ENCODE peak calls at places on chromosome 3, in ten cellular contexts. One of them, this sample, is unnamed.
A peak's percentile ranks its signal among the peaks of the same experiment; 100 is the strongest.

GRCh38 chr3:124034016-124034808 is 42.3 kb upstream of the ROPN1 start:
- DNase-seq in T-helper 17 cell: no peak
- DNase-seq in MM.1S: no peak
- DNase-seq in cardiac muscle cell: peak; percentile 23
- DNase-seq in left colon: peak; percentile 34
- DNase-seq in glutamatergic neuron: peak; percentile 56
- DNase-seq in AG08396: no peak
- DNase-seq in IMR-90: no peak
- DNase-seq in mesendoderm: peak; percentile 11
- DNase-seq in COLO829: no peak
- DNase-seq in this sample: peak; percentile 72

GRCh38 chr3:148184798-148185197 is 512.9 kb upstream of the AGTR1 start:
- DNase-seq in T-helper 17 cell: no peak
- DNase-seq in MM.1S: no peak
- DNase-seq in cardiac muscle cell: no peak
- DNase-seq in left colon: no peak
- DNase-seq in glutamatergic neuron: no peak
- DNase-seq in AG08396: no peak
- DNase-seq in IMR-90: no peak
- DNase-seq in mesendoderm: no peak
- DNase-seq in COLO829: no peak
- DNase-seq in this sample: no peak

GRCh38 chr3:61997112-61997511 is 376.2 kb downstream of the FEZF2 start:
- DNase-seq in T-helper 17 cell: no peak
- DNase-seq in MM.1S: no peak
- DNase-seq in cardiac muscle cell: no peak
- DNase-seq in left colon: no peak
- DNase-seq in glutamatergic neuron: no peak
- DNase-seq in AG08396: no peak
- DNase-seq in IMR-90: peak; percentile 24
- DNase-seq in mesendoderm: peak; percentile 82
- DNase-seq in COLO829: no peak
- DNase-seq in this sample: no peak

GRCh38 chr3:182697345-182697919 is 95.9 kb upstream of the ATP11B start:
- DNase-seq in T-helper 17 cell: no peak
- DNase-seq in MM.1S: no peak
- DNase-seq in cardiac muscle cell: no peak
- DNase-seq in left colon: no peak
- DNase-seq in glutamatergic neuron: peak; percentile 18
- DNase-seq in AG08396: no peak
- DNase-seq in IMR-90: no peak
- DNase-seq in mesendoderm: no peak
- DNase-seq in COLO829: no peak
- DNase-seq in this sample: peak; percentile 35

GRCh38 chr3:128170866-128171516 is 17.7 kb downstream of the EEFSEC start:
- DNase-seq in T-helper 17 cell: no peak
- DNase-seq in MM.1S: no peak
- DNase-seq in cardiac muscle cell: peak; percentile 83
- DNase-seq in left colon: peak; percentile 40
- DNase-seq in glutamatergic neuron: peak; percentile 75
- DNase-seq in AG08396: peak; percentile 78
- DNase-seq in IMR-90: peak; percentile 83
- DNase-seq in mesendoderm: peak; percentile 84
- DNase-seq in COLO829: peak; percentile 80
- DNase-seq in this sample: peak; percentile 69

GRCh38 chr3:39750677-39751076 is 58.7 kb upstream of the MYRIP start:
- DNase-seq in T-helper 17 cell: no peak
- DNase-seq in MM.1S: no peak
- DNase-seq in cardiac muscle cell: no peak
- DNase-seq in left colon: no peak
- DNase-seq in glutamatergic neuron: no peak
- DNase-seq in AG08396: no peak
- DNase-seq in IMR-90: no peak
- DNase-seq in mesendoderm: peak; percentile 81
- DNase-seq in COLO829: no peak
- DNase-seq in this sample: no peak

GRCh38 chr3:117003501-117003900 is 293.9 kb downstream of the TUSC7 start:
- DNase-seq in T-helper 17 cell: no peak
- DNase-seq in MM.1S: no peak
- DNase-seq in cardiac muscle cell: no peak
- DNase-seq in left colon: no peak
- DNase-seq in glutamatergic neuron: no peak
- DNase-seq in AG08396: no peak
- DNase-seq in IMR-90: no peak
- DNase-seq in mesendoderm: no peak
- DNase-seq in COLO829: peak; percentile 41
- DNase-seq in this sample: no peak

GRCh38 chr3:65706786-65707568 is 331.7 kb downstream of the MAGI1 start:
- DNase-seq in T-helper 17 cell: no peak
- DNase-seq in MM.1S: no peak
- DNase-seq in cardiac muscle cell: no peak
- DNase-seq in left colon: no peak
- DNase-seq in glutamatergic neuron: no peak
- DNase-seq in AG08396: peak; percentile 12
- DNase-seq in IMR-90: peak; percentile 45
- DNase-seq in mesendoderm: no peak
- DNase-seq in COLO829: no peak
- DNase-seq in this sample: no peak

GRCh38 chr3:48820626-48821324 is 26.9 kb downstream of the PRKAR2A start:
- DNase-seq in T-helper 17 cell: no peak
- DNase-seq in MM.1S: no peak
- DNase-seq in cardiac muscle cell: peak; percentile 63
- DNase-seq in left colon: no peak
- DNase-seq in glutamatergic neuron: no peak
- DNase-seq in AG08396: peak; percentile 27
- DNase-seq in IMR-90: peak; percentile 72
- DNase-seq in mesendoderm: no peak
- DNase-seq in COLO829: no peak
- DNase-seq in this sample: no peak

GRCh38 chr3:10470666-10471336 is 34.6 kb downstream of the ATP2B2 start:
- DNase-seq in T-helper 17 cell: no peak
- DNase-seq in MM.1S: no peak
- DNase-seq in cardiac muscle cell: peak; percentile 54
- DNase-seq in left colon: no peak
- DNase-seq in glutamatergic neuron: peak; percentile 68
- DNase-seq in AG08396: no peak
- DNase-seq in IMR-90: no peak
- DNase-seq in mesendoderm: peak; percentile 69
- DNase-seq in COLO829: no peak
- DNase-seq in this sample: peak; percentile 73

GRCh38 chr3:100698736-100699135 is 10.6 kb upstream of the TFG start:
- DNase-seq in T-helper 17 cell: no peak
- DNase-seq in MM.1S: no peak
- DNase-seq in cardiac muscle cell: peak; percentile 65
- DNase-seq in left colon: no peak
- DNase-seq in glutamatergic neuron: no peak
- DNase-seq in AG08396: no peak
- DNase-seq in IMR-90: no peak
- DNase-seq in mesendoderm: peak; percentile 52
- DNase-seq in COLO829: no peak
- DNase-seq in this sample: no peak

GRCh38 chr3:178304758-178305157 is 231.5 kb upstream of the KCNMB2 start:
- DNase-seq in T-helper 17 cell: no peak
- DNase-seq in MM.1S: no peak
- DNase-seq in cardiac muscle cell: no peak
- DNase-seq in left colon: no peak
- DNase-seq in glutamatergic neuron: no peak
- DNase-seq in AG08396: peak; percentile 30
- DNase-seq in IMR-90: peak; percentile 93
- DNase-seq in mesendoderm: no peak
- DNase-seq in COLO829: no peak
- DNase-seq in this sample: no peak

GRCh38 chr3:154139996-154140436 is 18.8 kb downstream of the ARHGEF26 start:
- DNase-seq in T-helper 17 cell: no peak
- DNase-seq in MM.1S: no peak
- DNase-seq in cardiac muscle cell: no peak
- DNase-seq in left colon: no peak
- DNase-seq in glutamatergic neuron: no peak
- DNase-seq in AG08396: no peak
- DNase-seq in IMR-90: no peak
- DNase-seq in mesendoderm: no peak
- DNase-seq in COLO829: no peak
- DNase-seq in this sample: no peak

GRCh38 chr3:182028081-182028480 is 316.4 kb downstream of the SOX2 start:
- DNase-seq in T-helper 17 cell: no peak
- DNase-seq in MM.1S: no peak
- DNase-seq in cardiac muscle cell: no peak
- DNase-seq in left colon: no peak
- DNase-seq in glutamatergic neuron: no peak
- DNase-seq in AG08396: no peak
- DNase-seq in IMR-90: no peak
- DNase-seq in mesendoderm: no peak
- DNase-seq in COLO829: no peak
- DNase-seq in this sample: no peak

GRCh38 chr3:148178508-148178907 is 519.2 kb upstream of the AGTR1 start:
- DNase-seq in T-helper 17 cell: no peak
- DNase-seq in MM.1S: no peak
- DNase-seq in cardiac muscle cell: no peak
- DNase-seq in left colon: no peak
- DNase-seq in glutamatergic neuron: no peak
- DNase-seq in AG08396: no peak
- DNase-seq in IMR-90: no peak
- DNase-seq in mesendoderm: peak; percentile 4
- DNase-seq in COLO829: peak; percentile 72
- DNase-seq in this sample: peak; percentile 11

GRCh38 chr3:61684386-61684785 is 123.0 kb downstream of the PTPRG start:
- DNase-seq in T-helper 17 cell: no peak
- DNase-seq in MM.1S: no peak
- DNase-seq in cardiac muscle cell: no peak
- DNase-seq in left colon: no peak
- DNase-seq in glutamatergic neuron: no peak
- DNase-seq in AG08396: no peak
- DNase-seq in IMR-90: no peak
- DNase-seq in mesendoderm: no peak
- DNase-seq in COLO829: no peak
- DNase-seq in this sample: no peak

GRCh38 chr3:150538324-150539208 is 7.7 kb downstream of the SERP1 start:
- DNase-seq in T-helper 17 cell: no peak
- DNase-seq in MM.1S: no peak
- DNase-seq in cardiac muscle cell: no peak
- DNase-seq in left colon: no peak
- DNase-seq in glutamatergic neuron: no peak
- DNase-seq in AG08396: no peak
- DNase-seq in IMR-90: no peak
- DNase-seq in mesendoderm: no peak
- DNase-seq in COLO829: no peak
- DNase-seq in this sample: no peak

GRCh38 chr3:142285057-142285666 is 59.8 kb upstream of the GK5 start:
- DNase-seq in T-helper 17 cell: no peak
- DNase-seq in MM.1S: no peak
- DNase-seq in cardiac muscle cell: no peak
- DNase-seq in left colon: peak; percentile 11
- DNase-seq in glutamatergic neuron: peak; percentile 18
- DNase-seq in AG08396: no peak
- DNase-seq in IMR-90: no peak
- DNase-seq in mesendoderm: peak; percentile 14
- DNase-seq in COLO829: no peak
- DNase-seq in this sample: peak; percentile 6

GRCh38 chr3:57545636-57546268 is 1.6 kb upstream of the DNAH12 start:
- DNase-seq in T-helper 17 cell: no peak
- DNase-seq in MM.1S: no peak
- DNase-seq in cardiac muscle cell: no peak
- DNase-seq in left colon: no peak
- DNase-seq in glutamatergic neuron: no peak
- DNase-seq in AG08396: peak; percentile 15
- DNase-seq in IMR-90: no peak
- DNase-seq in mesendoderm: no peak
- DNase-seq in COLO829: peak; percentile 31
- DNase-seq in this sample: peak; percentile 8

GRCh38 chr3:10926831-10927521 is 65.6 kb upstream of the SLC6A1 start:
- DNase-seq in T-helper 17 cell: no peak
- DNase-seq in MM.1S: no peak
- DNase-seq in cardiac muscle cell: no peak
- DNase-seq in left colon: no peak
- DNase-seq in glutamatergic neuron: no peak
- DNase-seq in AG08396: no peak
- DNase-seq in IMR-90: no peak
- DNase-seq in mesendoderm: no peak
- DNase-seq in COLO829: no peak
- DNase-seq in this sample: no peak

GRCh38 chr3:115676336-115676735 is 53.0 kb downstream of the GAP43 start:
- DNase-seq in T-helper 17 cell: no peak
- DNase-seq in MM.1S: no peak
- DNase-seq in cardiac muscle cell: no peak
- DNase-seq in left colon: no peak
- DNase-seq in glutamatergic neuron: no peak
- DNase-seq in AG08396: no peak
- DNase-seq in IMR-90: no peak
- DNase-seq in mesendoderm: no peak
- DNase-seq in COLO829: no peak
- DNase-seq in this sample: no peak

GRCh38 chr3:140541975-140542653 is 135.8 kb upstream of the TRIM42 start:
- DNase-seq in T-helper 17 cell: no peak
- DNase-seq in MM.1S: no peak
- DNase-seq in cardiac muscle cell: no peak
- DNase-seq in left colon: no peak
- DNase-seq in glutamatergic neuron: no peak
- DNase-seq in AG08396: no peak
- DNase-seq in IMR-90: no peak
- DNase-seq in mesendoderm: no peak
- DNase-seq in COLO829: no peak
- DNase-seq in this sample: no peak

GRCh38 chr3:14517601-14518431 is 22.3 kb downstream of the GRIP2 start:
- DNase-seq in T-helper 17 cell: no peak
- DNase-seq in MM.1S: no peak
- DNase-seq in cardiac muscle cell: no peak
- DNase-seq in left colon: no peak
- DNase-seq in glutamatergic neuron: peak; percentile 10
- DNase-seq in AG08396: no peak
- DNase-seq in IMR-90: no peak
- DNase-seq in mesendoderm: no peak
- DNase-seq in COLO829: no peak
- DNase-seq in this sample: no peak

GRCh38 chr3:185764168-185764988 is 60.5 kb downstream of the IGF2BP2 start:
- DNase-seq in T-helper 17 cell: no peak
- DNase-seq in MM.1S: no peak
- DNase-seq in cardiac muscle cell: no peak
- DNase-seq in left colon: no peak
- DNase-seq in glutamatergic neuron: no peak
- DNase-seq in AG08396: no peak
- DNase-seq in IMR-90: peak; percentile 54
- DNase-seq in mesendoderm: no peak
- DNase-seq in COLO829: peak; percentile 88
- DNase-seq in this sample: peak; percentile 48

GRCh38 chr3:109155828-109156227 is 19.3 kb downstream of the C3orf85 start:
- DNase-seq in T-helper 17 cell: no peak
- DNase-seq in MM.1S: no peak
- DNase-seq in cardiac muscle cell: no peak
- DNase-seq in left colon: no peak
- DNase-seq in glutamatergic neuron: no peak
- DNase-seq in AG08396: no peak
- DNase-seq in IMR-90: no peak
- DNase-seq in mesendoderm: no peak
- DNase-seq in COLO829: no peak
- DNase-seq in this sample: no peak

GRCh38 chr3:8324727-8325126 is 176.9 kb upstream of the LMCD1 start:
- DNase-seq in T-helper 17 cell: peak; percentile 62
- DNase-seq in MM.1S: peak; percentile 41
- DNase-seq in cardiac muscle cell: peak; percentile 55
- DNase-seq in left colon: peak; percentile 41
- DNase-seq in glutamatergic neuron: peak; percentile 52
- DNase-seq in AG08396: peak; percentile 72
- DNase-seq in IMR-90: peak; percentile 27
- DNase-seq in mesendoderm: peak; percentile 74
- DNase-seq in COLO829: peak; percentile 17
- DNase-seq in this sample: no peak

This sample was measured in retina.